ENCODE peak calls at places on chromosomes 16 and 17, in five cellular contexts. J is right atrium auricular region; G is left lung; W is CD8-positive, alpha-beta T cell; L is WTC11. T is an unnamed sample.

GRCh38 chr16:2719328-2720062 is 529 bp downstream of the PRSS27 start:
- DNase-seq in W (no peak), J (no peak), L (no peak), G (peak), T (no peak)

GRCh38 chr17:76254275-76254674 is 10.9 kb upstream of the UBALD2 start:
- DNase-seq in J (no peak), W (no peak), G (no peak), L (no peak), T (no peak)

GRCh38 chr16:31531096-31531495 is 3.4 kb downstream of the AHSP start:
- DNase-seq in J (no peak), L (no peak), W (no peak), G (no peak), T (no peak)

GRCh38 chr17:74917430-74917829 is 5.6 kb downstream of the USH1G start:
- DNase-seq in W (no peak), L (peak), J (no peak), G (no peak), T (no peak)

GRCh38 chr16:75196826-75197225 is 10.1 kb downstream of the CTRB2 start:
- DNase-seq in W (no peak), L (no peak), G (no peak), J (no peak), T (no peak)

GRCh38 chr17:47731396-47731795 is 1.6 kb upstream of the TBX21 start:
- DNase-seq in G (no peak), W (no peak), L (no peak), J (no peak), T (no peak)

GRCh38 chr16:19071811-19072777 is 4.7 kb downstream of the COQ7 start:
- DNase-seq in G (no peak), W (peak), J (no peak), L (peak), T (no peak)

GRCh38 chr16:11914759-11915643 is 755 bp downstream of the GSPT1 start:
- DNase-seq in L (peak), W (peak), G (peak), J (no peak), T (no peak)

GRCh38 chr17:10879110-10879509 is 41.2 kb upstream of the PIRT start:
- DNase-seq in G (no peak), L (peak), W (no peak), J (no peak), T (no peak)

GRCh38 chr16:53129281-53130192 is 74.7 kb downstream of the CHD9 start:
- DNase-seq in W (no peak), L (peak), J (no peak), G (no peak), T (no peak)

DNA sequence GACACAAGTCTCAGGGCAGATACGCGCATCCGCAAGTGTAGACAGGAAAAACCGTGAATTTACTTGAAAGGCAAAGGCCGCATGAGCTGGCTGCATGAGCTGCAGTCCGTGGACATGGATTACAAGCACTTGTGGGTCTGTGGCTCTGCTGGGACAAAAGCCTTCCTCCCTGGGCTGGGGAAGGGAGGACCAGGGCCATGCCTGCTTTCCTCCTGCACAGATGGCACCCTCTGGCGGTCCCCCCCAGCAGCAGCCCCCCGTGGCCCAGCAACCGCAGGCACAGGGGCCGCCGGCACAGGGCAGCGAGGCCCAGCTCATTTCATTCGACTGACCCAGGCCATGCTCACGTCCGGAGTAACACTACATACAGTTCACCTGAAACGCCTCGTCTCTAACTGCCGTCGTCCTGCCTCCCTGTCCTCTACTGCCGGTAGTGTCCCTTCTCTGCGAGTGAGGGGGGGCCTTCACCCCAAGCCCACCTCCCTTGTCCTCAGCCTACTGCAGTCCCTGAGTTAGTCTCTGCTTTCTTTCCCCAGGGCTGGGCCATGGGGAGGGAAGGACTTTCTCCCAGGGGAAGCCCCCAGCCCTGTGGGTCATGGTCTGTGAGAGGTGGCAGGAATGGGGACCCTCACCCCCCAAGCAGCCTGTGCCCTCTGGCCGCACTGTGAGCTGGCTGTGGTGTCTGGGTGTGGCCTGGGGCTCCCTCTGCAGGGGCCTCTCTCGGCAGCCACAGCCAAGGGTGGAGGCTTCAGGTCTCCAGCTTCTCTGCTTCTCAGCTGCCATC is 1.7 kb upstream of the MRPL12 start:
- DNase-seq in G (no peak), J (no peak), W (peak), L (no peak), T (no peak)
- TF ChIP-seq CTCF in G (no peak), J (no peak), W (no peak), L (no peak), T (no peak)

DNA sequence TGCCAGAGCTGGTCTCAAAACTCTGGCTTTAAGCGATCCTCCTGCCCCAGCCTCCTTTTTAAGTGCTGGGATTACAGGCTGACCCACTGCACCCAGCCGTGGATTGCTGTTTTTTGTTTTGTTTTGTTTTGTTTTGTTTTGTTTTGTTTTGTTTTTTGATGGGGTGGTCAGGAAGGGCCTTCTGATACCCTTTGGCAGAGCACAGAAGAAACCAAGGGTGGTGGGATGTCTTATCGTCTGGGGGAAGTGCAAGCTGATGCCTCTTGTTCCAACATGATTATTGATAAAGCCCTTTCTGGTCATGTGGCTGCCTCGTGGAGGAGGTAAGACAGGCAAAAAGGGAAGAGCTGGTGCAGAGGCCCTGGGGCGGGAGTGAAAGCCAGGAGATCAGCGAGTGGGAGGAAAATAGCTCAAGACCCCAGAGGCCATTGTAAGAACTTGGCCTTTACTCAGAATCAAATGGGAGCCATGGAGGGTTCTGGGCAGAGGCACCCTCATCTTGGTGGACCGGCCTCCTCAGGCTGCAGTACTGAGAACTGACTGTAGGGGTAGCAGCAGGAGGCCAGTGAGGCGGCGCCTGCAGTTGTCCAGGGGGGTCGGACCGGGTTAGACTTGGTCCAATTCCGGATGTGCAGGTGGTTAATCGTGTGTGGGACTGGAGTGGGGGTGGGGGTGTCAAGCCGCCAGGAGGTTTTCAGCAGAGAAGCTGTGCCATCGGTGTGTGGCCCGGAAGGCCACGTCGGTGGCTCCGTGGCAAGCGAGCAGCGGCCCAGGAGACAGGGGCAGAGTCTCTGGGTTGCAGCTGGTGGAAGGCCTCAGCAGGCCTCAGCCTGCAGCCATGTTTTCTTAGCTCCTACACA is 84.4 kb upstream of the GSE1 start:
- DNase-seq in W (no peak), G (peak), L (no peak), J (no peak), T (no peak)
- TF ChIP-seq CTCF in W (peak), G (peak), L (peak), J (no peak), T (peak)

GRCh38 chr17:38919316-38920078 is 5.9 kb upstream of the LASP1NB start:
- DNase-seq in L (no peak), W (no peak), J (peak), G (no peak), T (no peak)

GRCh38 chr17:38916771-38917170 is 8.6 kb upstream of the LASP1NB start:
- DNase-seq in J (peak), W (no peak), L (no peak), G (no peak), T (no peak)

GRCh38 chr17:38918916-38919315 is 6.5 kb upstream of the LASP1NB start:
- DNase-seq in J (no peak), W (no peak), L (no peak), G (no peak), T (no peak)

GRCh38 chr17:38917259-38917658 is 8.2 kb upstream of the LASP1NB start:
- DNase-seq in J (no peak), W (no peak), L (no peak), G (no peak), T (no peak)

DNA sequence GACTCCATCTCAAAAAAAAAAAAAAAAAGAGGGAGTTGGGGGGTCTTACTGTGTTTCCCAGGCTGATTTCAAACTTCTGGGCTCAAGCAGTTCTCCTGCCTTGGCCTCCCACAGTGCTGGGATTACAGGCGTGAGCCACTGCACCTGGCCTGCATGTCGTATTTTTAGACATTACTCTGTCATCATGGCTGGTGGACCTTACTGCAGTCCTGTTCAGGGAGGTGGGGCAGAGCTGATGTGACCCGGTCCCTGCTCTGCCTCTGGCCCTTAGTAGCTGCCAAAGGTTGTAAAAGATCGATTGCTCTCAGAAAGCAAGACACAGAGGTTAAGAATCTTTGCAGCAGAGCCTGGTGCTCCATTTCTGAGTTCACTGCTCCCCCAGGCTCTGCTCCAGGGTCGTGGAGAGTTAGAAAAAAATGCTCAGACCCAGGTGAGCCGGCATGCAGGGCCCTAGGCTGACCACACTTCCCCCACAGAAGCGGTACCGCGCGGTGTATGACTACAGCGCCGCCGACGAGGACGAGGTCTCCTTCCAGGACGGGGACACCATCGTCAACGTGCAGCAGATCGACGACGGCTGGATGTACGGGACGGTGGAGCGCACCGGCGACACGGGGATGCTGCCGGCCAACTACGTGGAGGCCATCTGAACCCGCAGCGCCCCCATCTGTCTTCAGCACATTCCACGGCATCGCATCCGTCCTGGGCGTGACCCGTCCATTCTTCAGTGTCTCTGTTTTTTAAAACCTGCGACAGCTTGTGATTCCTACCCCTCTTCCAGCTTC is 7.1 kb upstream of the LASP1NB start:
- DNase-seq in W (no peak), G (no peak), J (no peak), L (peak), T (no peak)
- TF ChIP-seq CTCF in W (no peak), G (no peak), J (no peak), L (peak), T (no peak)

GRCh38 chr16:22077700-22078313 is 14.5 kb upstream of the VWA3A start:
- DNase-seq in G (no peak), L (peak), W (peak), J (peak), T (peak)
- TF ChIP-seq CTCF in G (peak), L (peak), W (peak), J (peak), T (peak)

GRCh38 chr17:81962499-81963441 is 1.8 kb upstream of the NOTUM start:
- DNase-seq in G (no peak), J (no peak), W (no peak), L (no peak), T (no peak)

GRCh38 chr17:81960130-81960958 is 643 bp downstream of the NOTUM start:
- DNase-seq in J (no peak), L (no peak), G (no peak), W (no peak), T (no peak)

GRCh38 chr17:81959362-81960129 is 1.4 kb downstream of the NOTUM start:
- DNase-seq in L (peak), W (peak), G (peak), J (no peak), T (no peak)

GRCh38 chr17:81961554-81962498 is 839 bp upstream of the NOTUM start:
- DNase-seq in J (no peak), G (no peak), L (no peak), W (no peak), T (no peak)

GRCh38 chr17:81961087-81961514 is at the start of gene NOTUM:
- DNase-seq in L (peak), G (no peak), J (no peak), W (no peak), T (no peak)
- TF ChIP-seq CTCF in L (no peak), G (peak), J (no peak), W (no peak), T (peak)

GRCh38 chr17:81693491-81694360 is 9.4 kb upstream of the MRPL12 start:
- DNase-seq in J (no peak), G (no peak), W (no peak), L (peak), T (no peak)
- TF ChIP-seq CTCF in J (no peak), G (no peak), W (no peak), L (no peak), T (no peak)

DNA sequence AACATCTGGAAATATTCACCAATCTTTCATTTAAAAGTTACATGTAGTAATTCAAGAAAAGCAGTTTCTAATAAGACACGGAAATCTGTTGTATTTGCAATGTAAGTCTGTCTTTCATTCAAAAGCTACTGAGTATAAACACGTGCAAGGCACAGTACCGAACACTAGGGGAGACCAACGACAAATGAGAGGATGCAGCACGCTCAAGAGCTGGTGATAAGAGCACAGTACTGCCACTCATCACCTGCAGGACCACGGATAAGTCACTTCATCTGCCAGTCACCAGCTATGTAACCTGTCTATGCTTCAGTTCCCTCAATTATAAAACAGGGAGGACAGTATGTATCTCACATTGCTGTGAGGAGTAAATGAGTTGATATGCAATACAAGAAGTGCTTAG is 67.1 kb downstream of the CLEC18A start:
- DNase-seq in J (no peak), W (peak), L (peak), G (no peak), T (no peak)
- TF ChIP-seq CTCF in J (no peak), W (peak), L (no peak), G (no peak), T (peak)

GRCh38 chr17:55318715-55319487 is 54.1 kb downstream of the HLF start:
- DNase-seq in L (no peak), W (no peak), G (no peak), J (no peak), T (no peak)

GRCh38 chr17:55319933-55320593 is 55.3 kb downstream of the HLF start:
- DNase-seq in J (no peak), G (no peak), L (no peak), W (no peak), T (no peak)

GRCh38 chr17:55321507-55322064 is 56.8 kb downstream of the HLF start:
- DNase-seq in W (no peak), L (no peak), G (no peak), J (no peak), T (no peak)

GRCh38 chr17:55322451-55322985 is 57.8 kb downstream of the HLF start:
- DNase-seq in L (no peak), W (no peak), G (no peak), J (no peak), T (no peak)

DNA sequence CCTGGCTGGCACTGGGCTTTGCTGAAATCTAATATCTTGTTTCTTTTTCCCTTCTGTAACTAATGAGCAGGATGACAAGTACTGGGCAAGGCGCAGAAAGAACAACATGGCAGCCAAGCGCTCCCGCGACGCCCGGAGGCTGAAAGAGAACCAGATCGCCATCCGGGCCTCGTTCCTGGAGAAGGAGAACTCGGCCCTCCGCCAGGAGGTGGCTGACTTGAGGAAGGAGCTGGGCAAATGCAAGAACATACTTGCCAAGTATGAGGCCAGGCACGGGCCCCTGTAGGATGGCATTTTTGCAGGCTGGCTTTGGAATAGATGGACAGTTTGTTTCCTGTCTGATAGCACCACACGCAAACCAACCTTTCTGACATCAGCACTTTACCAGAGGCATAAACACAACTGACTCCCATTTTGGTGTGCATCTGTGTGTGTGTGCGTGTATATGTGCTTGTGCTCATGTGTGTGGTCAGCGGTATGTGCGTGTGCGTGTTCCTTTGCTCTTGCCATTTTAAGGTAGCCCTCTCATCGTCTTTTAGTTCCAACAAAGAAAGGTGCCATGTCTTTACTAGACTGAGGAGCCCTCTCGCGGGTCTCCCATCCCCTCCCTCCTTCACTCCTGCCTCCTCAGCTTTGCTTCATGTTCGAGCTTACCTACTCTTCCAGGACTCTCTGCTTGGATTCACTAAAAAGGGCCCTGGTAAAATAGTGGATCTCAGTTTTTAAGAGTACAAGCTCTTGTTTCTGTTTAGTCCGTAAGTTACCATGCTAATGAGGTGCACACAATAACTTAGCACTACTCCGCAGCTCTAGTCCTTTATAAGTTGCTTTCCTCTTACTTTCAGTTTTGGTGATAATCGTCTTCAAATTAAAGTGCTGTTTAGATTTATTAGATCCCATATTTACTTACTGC is 56.1 kb downstream of the HLF start:
- DNase-seq in G (no peak), L (no peak), W (no peak), J (no peak), T (no peak)
- TF ChIP-seq CTCF in G (no peak), L (no peak), W (no peak), J (no peak), T (no peak)

DNA sequence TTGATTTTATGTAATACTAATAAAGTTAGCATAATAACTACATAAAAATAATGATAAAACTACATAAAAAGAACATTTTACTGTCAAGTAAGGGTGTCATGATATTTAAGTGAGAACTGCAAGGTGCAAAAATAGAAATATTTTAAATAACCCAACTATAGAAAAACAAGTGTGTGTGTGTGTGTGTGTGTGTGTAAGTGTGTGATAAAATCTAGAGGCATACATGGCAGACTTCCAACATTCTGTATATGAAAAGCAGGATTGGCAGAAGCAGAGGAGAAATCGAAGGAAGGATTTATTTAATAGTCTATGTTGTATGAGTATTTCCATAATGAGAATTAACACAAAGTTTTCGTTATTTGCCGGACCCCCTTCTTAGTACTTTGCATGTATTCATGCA is 334.1 kb downstream of the KCNJ2 start:
- DNase-seq in W (no peak), L (no peak), J (no peak), G (no peak), T (no peak)
- TF ChIP-seq CTCF in W (no peak), L (no peak), J (no peak), G (no peak), T (no peak)

T was measured in GM12864.